ENCODE peak calls at places on chromosomes 1 and 21, in nine cellular contexts. T, H, Z, Q, R, L, V, W and N are unnamed samples.
A peak's percentile ranks its signal among the peaks of the same experiment; 100 is the strongest.

GRCh38 chr21:38803075-38803474 is 2.7 kb upstream of the ETS2 start:
- DNase-seq in T (no peak), H (no peak), Z (no peak), Q (no peak), R (no peak), L (no peak), V (no peak), W (no peak), N (no peak)

GRCh38 chr1:59520194-59520593 is 223.3 kb downstream of the FGGY start:
- DNase-seq in T (peak; percentile 52), H (no peak), Z (peak; percentile 72), Q (no peak), R (no peak), L (no peak), V (no peak), W (no peak), N (no peak)

GRCh38 chr1:185634704-185635103 is 99.5 kb upstream of the HMCN1 start:
- DNase-seq in T (no peak), H (no peak), Z (no peak), Q (no peak), R (no peak), L (no peak), V (no peak), W (no peak), N (no peak)

GRCh38 chr1:8027748-8028631 is 1.9 kb upstream of the ERRFI1 start:
- DNase-seq in T (peak; percentile 92), H (no peak), Z (peak; percentile 89), Q (no peak), R (no peak), L (no peak), V (no peak), W (no peak), N (no peak)

GRCh38 chr1:179080866-179081695 is 789 bp upstream of the TOR3A start:
- DNase-seq in T (no peak), H (peak; percentile 61), Z (no peak), Q (no peak), R (no peak), L (no peak), V (peak; percentile 44), W (no peak), N (no peak)

GRCh38 chr1:226987179-226987536 is 47.1 kb downstream of the COQ8A start:
- DNase-seq in T (no peak), H (no peak), Z (no peak), Q (no peak), R (no peak), L (no peak), V (peak; percentile 4), W (no peak), N (no peak)

GRCh38 chr1:51555866-51556619 is 37.0 kb upstream of the EPS15 start:
- DNase-seq in T (peak; percentile 39), H (no peak), Z (no peak), Q (no peak), R (no peak), L (no peak), V (no peak), W (no peak), N (no peak)

GRCh38 chr1:11051781-11052510 is 4.9 kb upstream of the MASP2 start:
- DNase-seq in T (no peak), H (no peak), Z (peak; percentile 17), Q (no peak), R (no peak), L (no peak), V (no peak), W (no peak), N (no peak)

GRCh38 chr1:235090406-235091069 is 38.1 kb downstream of the TOMM20 start:
- DNase-seq in T (no peak), H (no peak), Z (peak; percentile 49), Q (no peak), R (no peak), L (no peak), V (no peak), W (peak; percentile 41), N (no peak)

GRCh38 chr1:198637915-198638437 is 864 bp upstream of the PTPRC start:
- DNase-seq in T (no peak), H (no peak), Z (no peak), Q (no peak), R (no peak), L (no peak), V (no peak), W (no peak), N (no peak)

DNA sequence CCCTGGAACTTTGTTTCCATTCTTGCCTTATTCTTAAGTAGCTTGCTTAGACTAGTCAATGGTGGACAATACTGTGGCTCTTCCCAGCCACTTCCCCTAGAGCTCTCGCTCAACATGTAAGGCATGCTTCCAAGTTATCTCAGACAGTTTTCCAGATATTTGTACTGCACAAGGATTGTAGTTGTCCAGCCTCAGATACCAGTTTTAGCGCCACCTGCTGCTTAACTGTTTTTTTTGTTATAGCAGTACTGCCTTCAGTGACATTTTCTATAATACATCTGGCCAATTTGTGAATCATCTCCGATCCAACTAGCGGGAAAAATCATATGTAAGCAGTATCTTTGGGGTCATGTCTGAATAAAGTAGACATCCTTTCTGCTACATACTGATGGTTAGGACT is 346.7 kb upstream of the ADGRL4 start:
- DNase-seq in T (peak; percentile 84), H (no peak), Z (peak; percentile 80), Q (peak; percentile 33), R (no peak), L (peak; percentile 20), V (peak; percentile 8), W (peak; percentile 15), N (peak; percentile 9)
- TF ChIP-seq CTCF in T (peak; percentile 57), H (no peak), Z (peak; percentile 58), Q (peak; percentile 61), R (peak; percentile 56), L (peak; percentile 29), V (no peak), W (peak; percentile 40), N (peak; percentile 22)

GRCh38 chr1:52901384-52901783 is 20.2 kb downstream of the ECHDC2 start:
- DNase-seq in T (peak; percentile 6), H (no peak), Z (no peak), Q (no peak), R (no peak), L (no peak), V (no peak), W (no peak), N (no peak)
- TF ChIP-seq CTCF in T (no peak), H (no peak), Z (no peak), Q (peak; percentile 23), R (peak; percentile 25), L (no peak), V (no peak), W (no peak), N (no peak)

DNA sequence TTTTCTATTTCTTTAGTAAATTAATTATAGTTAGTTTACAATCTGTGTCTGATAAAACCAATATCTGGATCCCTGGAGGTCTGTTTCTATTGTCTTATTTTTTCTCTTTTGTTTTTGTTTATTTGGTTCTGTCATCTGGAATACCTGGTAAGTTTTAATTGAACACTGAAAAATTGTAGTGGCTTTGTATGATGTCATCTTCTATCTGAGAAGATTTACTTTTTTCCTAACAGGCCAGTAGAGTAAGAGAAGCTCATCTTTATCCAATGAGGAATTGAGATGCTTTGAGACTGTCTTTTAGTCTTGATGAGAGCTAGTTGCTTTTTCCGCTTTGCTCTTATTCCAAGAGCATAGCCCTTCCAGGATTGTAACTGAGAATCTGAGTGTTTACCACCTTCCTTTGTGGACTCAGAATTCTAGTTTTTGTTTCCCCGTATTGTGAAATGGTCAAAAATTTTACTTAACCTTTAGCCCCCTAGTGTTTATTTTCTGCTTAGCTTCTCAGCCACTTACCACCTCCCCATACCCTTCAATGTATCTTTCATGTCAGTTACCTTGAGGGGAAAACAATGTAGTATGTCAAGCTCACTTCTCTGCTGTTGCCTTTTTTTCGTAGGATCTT is 25.0 kb downstream of the PTGFRN start:
- DNase-seq in T (peak; percentile 36), H (no peak), Z (peak; percentile 36), Q (no peak), R (no peak), L (no peak), V (peak; percentile 45), W (no peak), N (peak; percentile 26)
- TF ChIP-seq CTCF in T (peak; percentile 23), H (no peak), Z (peak; percentile 35), Q (peak; percentile 24), R (peak; percentile 31), L (peak; percentile 24), V (peak; percentile 11), W (peak; percentile 22), N (peak; percentile 27)

GRCh38 chr1:109104364-109105151 is 9.4 kb upstream of the ELAPOR1 start:
- DNase-seq in T (peak; percentile 46), H (no peak), Z (no peak), Q (no peak), R (no peak), L (no peak), V (no peak), W (no peak), N (no peak)

GRCh38 chr1:109105881-109106280 is 8.0 kb upstream of the ELAPOR1 start:
- DNase-seq in T (no peak), H (no peak), Z (no peak), Q (no peak), R (no peak), L (no peak), V (no peak), W (no peak), N (no peak)

GRCh38 chr1:109111386-109112055 is 2.4 kb upstream of the ELAPOR1 start:
- DNase-seq in T (peak; percentile 9), H (no peak), Z (no peak), Q (no peak), R (no peak), L (no peak), V (no peak), W (no peak), N (no peak)

GRCh38 chr1:109109906-109110305 is 4.0 kb upstream of the ELAPOR1 start:
- DNase-seq in T (no peak), H (no peak), Z (no peak), Q (no peak), R (no peak), L (no peak), V (no peak), W (no peak), N (no peak)

GRCh38 chr1:109107785-109108184 is 6.1 kb upstream of the ELAPOR1 start:
- DNase-seq in T (no peak), H (no peak), Z (no peak), Q (no peak), R (no peak), L (no peak), V (no peak), W (no peak), N (no peak)
- TF ChIP-seq CTCF in T (no peak), H (no peak), Z (no peak), Q (no peak), R (no peak), L (no peak), V (no peak), W (no peak), N (no peak)

DNA sequence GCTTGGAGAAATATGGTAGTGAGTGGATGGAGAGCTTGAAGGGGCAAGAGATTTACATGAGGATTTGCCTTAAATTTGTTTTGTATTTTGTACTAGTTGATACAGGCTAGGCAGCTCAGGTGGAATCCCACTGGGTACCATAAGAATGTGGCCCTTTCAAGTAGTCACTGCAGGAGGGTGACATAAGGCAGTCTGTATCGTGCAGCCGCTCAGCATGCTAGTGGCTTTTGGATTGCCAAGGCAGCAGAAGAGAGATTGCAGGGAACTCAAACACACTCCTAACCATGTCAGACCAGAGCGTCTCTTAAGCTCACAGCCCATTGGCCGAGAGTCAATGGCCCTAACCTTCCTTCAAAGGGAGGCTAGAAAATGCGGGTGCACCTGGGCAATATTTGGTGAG is 420.0 kb downstream of the ADGRL2 start:
- DNase-seq in T (no peak), H (no peak), Z (no peak), Q (no peak), R (no peak), L (no peak), V (no peak), W (no peak), N (no peak)
- TF ChIP-seq CTCF in T (no peak), H (no peak), Z (no peak), Q (no peak), R (no peak), L (no peak), V (no peak), W (no peak), N (no peak)

GRCh38 chr21:45177039-45177438 is 102.7 kb downstream of the ADARB1 start:
- DNase-seq in T (no peak), H (no peak), Z (no peak), Q (no peak), R (no peak), L (no peak), V (no peak), W (no peak), N (no peak)
- TF ChIP-seq CTCF in T (no peak), H (no peak), Z (no peak), Q (no peak), R (no peak), L (no peak), V (no peak), W (no peak), N (no peak)